ENCODE peak calls at places on chromosomes 3 and 15, in eight cellular contexts. One of them, this sample, is unnamed.

GRCh38 chr15:45121706-45122417 is 7.7 kb downstream of the DUOXA2 start:
- DNase-seq in psoas muscle: no peak
- DNase-seq in NCI-H774: no peak
- DNase-seq in activated gamma-delta T cell treated with anti-CD3 and anti-CD28 coated beads, Interleukin-2, amount 50 U/mL, for 16 hours: no peak
- DNase-seq in mesenchymal stem cell: peak; percentile 51
- DNase-seq in suprapubic skin: no peak
- DNase-seq in sciatic nerve: no peak
- DNase-seq in neural crest cell: no peak
- DNase-seq in this sample: no peak

GRCh38 chr3:195522254-195523023 is 20.7 kb downstream of the PPP1R2 start:
- DNase-seq in activated gamma-delta T cell treated with anti-CD3 and anti-CD28 coated beads, Interleukin-2, amount 50 U/mL, for 16 hours: no peak
- DNase-seq in sciatic nerve: no peak
- DNase-seq in suprapubic skin: no peak
- DNase-seq in psoas muscle: no peak
- DNase-seq in neural crest cell: peak; percentile 38
- DNase-seq in NCI-H774: peak; percentile 63
- DNase-seq in mesenchymal stem cell: peak; percentile 43
- DNase-seq in this sample: peak; percentile 20

GRCh38 chr3:141740349-141740748 is 2.3 kb downstream of the RNF7 start:
- DNase-seq in mesenchymal stem cell: no peak
- DNase-seq in NCI-H774: no peak
- DNase-seq in suprapubic skin: no peak
- DNase-seq in sciatic nerve: no peak
- DNase-seq in activated gamma-delta T cell treated with anti-CD3 and anti-CD28 coated beads, Interleukin-2, amount 50 U/mL, for 16 hours: no peak
- DNase-seq in neural crest cell: no peak
- DNase-seq in psoas muscle: no peak
- DNase-seq in this sample: no peak

GRCh38 chr3:186930639-186931486 is 537 bp downstream of the ST6GAL1 start:
- DNase-seq in suprapubic skin: peak; percentile 67
- DNase-seq in NCI-H774: no peak
- DNase-seq in neural crest cell: peak; percentile 57
- DNase-seq in psoas muscle: peak; percentile 62
- DNase-seq in activated gamma-delta T cell treated with anti-CD3 and anti-CD28 coated beads, Interleukin-2, amount 50 U/mL, for 16 hours: peak; percentile 46
- DNase-seq in sciatic nerve: peak; percentile 68
- DNase-seq in mesenchymal stem cell: peak; percentile 52
- DNase-seq in this sample: peak; percentile 71

GRCh38 chr15:33807665-33808064 is 160.6 kb upstream of the CHRM5 start:
- DNase-seq in mesenchymal stem cell: no peak
- DNase-seq in neural crest cell: no peak
- DNase-seq in NCI-H774: no peak
- DNase-seq in activated gamma-delta T cell treated with anti-CD3 and anti-CD28 coated beads, Interleukin-2, amount 50 U/mL, for 16 hours: no peak
- DNase-seq in sciatic nerve: no peak
- DNase-seq in psoas muscle: no peak
- DNase-seq in suprapubic skin: no peak
- DNase-seq in this sample: no peak

GRCh38 chr15:29055876-29056275 is 170.1 kb downstream of the APBA2 start:
- DNase-seq in suprapubic skin: no peak
- DNase-seq in sciatic nerve: no peak
- DNase-seq in activated gamma-delta T cell treated with anti-CD3 and anti-CD28 coated beads, Interleukin-2, amount 50 U/mL, for 16 hours: no peak
- DNase-seq in neural crest cell: no peak
- DNase-seq in NCI-H774: no peak
- DNase-seq in mesenchymal stem cell: no peak
- DNase-seq in psoas muscle: no peak
- DNase-seq in this sample: no peak

GRCh38 chr15:63759752-63760151 is 74.0 kb downstream of the HERC1 start:
- DNase-seq in NCI-H774: no peak
- DNase-seq in activated gamma-delta T cell treated with anti-CD3 and anti-CD28 coated beads, Interleukin-2, amount 50 U/mL, for 16 hours: no peak
- DNase-seq in suprapubic skin: no peak
- DNase-seq in neural crest cell: no peak
- DNase-seq in psoas muscle: no peak
- DNase-seq in sciatic nerve: no peak
- DNase-seq in mesenchymal stem cell: no peak
- DNase-seq in this sample: no peak

GRCh38 chr15:93861413-93861812 is 369.9 kb upstream of the MCTP2 start:
- DNase-seq in mesenchymal stem cell: no peak
- DNase-seq in activated gamma-delta T cell treated with anti-CD3 and anti-CD28 coated beads, Interleukin-2, amount 50 U/mL, for 16 hours: no peak
- DNase-seq in sciatic nerve: no peak
- DNase-seq in NCI-H774: no peak
- DNase-seq in suprapubic skin: no peak
- DNase-seq in neural crest cell: no peak
- DNase-seq in psoas muscle: no peak
- DNase-seq in this sample: peak; percentile 64

GRCh38 chr3:122986790-122987189 is 40.8 kb downstream of the SEMA5B start:
- DNase-seq in neural crest cell: peak; percentile 67
- DNase-seq in activated gamma-delta T cell treated with anti-CD3 and anti-CD28 coated beads, Interleukin-2, amount 50 U/mL, for 16 hours: no peak
- DNase-seq in psoas muscle: no peak
- DNase-seq in sciatic nerve: no peak
- DNase-seq in mesenchymal stem cell: no peak
- DNase-seq in suprapubic skin: no peak
- DNase-seq in NCI-H774: no peak
- DNase-seq in this sample: no peak

GRCh38 chr15:38746211-38746610 is 181.6 kb upstream of the RASGRP1 start:
- DNase-seq in neural crest cell: no peak
- DNase-seq in activated gamma-delta T cell treated with anti-CD3 and anti-CD28 coated beads, Interleukin-2, amount 50 U/mL, for 16 hours: no peak
- DNase-seq in suprapubic skin: no peak
- DNase-seq in psoas muscle: no peak
- DNase-seq in mesenchymal stem cell: no peak
- DNase-seq in NCI-H774: no peak
- DNase-seq in sciatic nerve: no peak
- DNase-seq in this sample: no peak

GRCh38 chr15:101242160-101242998 is 9.5 kb downstream of the CHSY1 start:
- DNase-seq in activated gamma-delta T cell treated with anti-CD3 and anti-CD28 coated beads, Interleukin-2, amount 50 U/mL, for 16 hours: peak; percentile 46
- DNase-seq in mesenchymal stem cell: peak; percentile 56
- DNase-seq in suprapubic skin: no peak
- DNase-seq in sciatic nerve: no peak
- DNase-seq in neural crest cell: no peak
- DNase-seq in psoas muscle: no peak
- DNase-seq in NCI-H774: no peak
- DNase-seq in this sample: peak; percentile 95

GRCh38 chr3:131883711-131884407 is 151.0 kb downstream of the CPNE4 start:
- DNase-seq in neural crest cell: no peak
- DNase-seq in suprapubic skin: no peak
- DNase-seq in NCI-H774: no peak
- DNase-seq in sciatic nerve: no peak
- DNase-seq in psoas muscle: no peak
- DNase-seq in activated gamma-delta T cell treated with anti-CD3 and anti-CD28 coated beads, Interleukin-2, amount 50 U/mL, for 16 hours: no peak
- DNase-seq in mesenchymal stem cell: no peak
- DNase-seq in this sample: no peak

GRCh38 chr15:81000144-81000625 is 538 bp upstream of the TLNRD1 start:
- DNase-seq in NCI-H774: no peak
- DNase-seq in psoas muscle: no peak
- DNase-seq in suprapubic skin: no peak
- DNase-seq in activated gamma-delta T cell treated with anti-CD3 and anti-CD28 coated beads, Interleukin-2, amount 50 U/mL, for 16 hours: no peak
- DNase-seq in sciatic nerve: no peak
- DNase-seq in mesenchymal stem cell: no peak
- DNase-seq in neural crest cell: no peak
- DNase-seq in this sample: no peak

GRCh38 chr15:82030191-82030590 is 15.6 kb downstream of the MEX3B start:
- DNase-seq in mesenchymal stem cell: no peak
- DNase-seq in suprapubic skin: no peak
- DNase-seq in sciatic nerve: no peak
- DNase-seq in neural crest cell: no peak
- DNase-seq in psoas muscle: no peak
- DNase-seq in NCI-H774: no peak
- DNase-seq in activated gamma-delta T cell treated with anti-CD3 and anti-CD28 coated beads, Interleukin-2, amount 50 U/mL, for 16 hours: no peak
- DNase-seq in this sample: no peak

GRCh38 chr3:195285403-195285802 is 14.4 kb upstream of the XXYLT1 start:
- DNase-seq in suprapubic skin: no peak
- DNase-seq in psoas muscle: no peak
- DNase-seq in NCI-H774: no peak
- DNase-seq in neural crest cell: no peak
- DNase-seq in activated gamma-delta T cell treated with anti-CD3 and anti-CD28 coated beads, Interleukin-2, amount 50 U/mL, for 16 hours: no peak
- DNase-seq in mesenchymal stem cell: no peak
- DNase-seq in sciatic nerve: no peak
- DNase-seq in this sample: no peak

GRCh38 chr3:196654691-196655090 is 15.2 kb downstream of the NRROS start:
- DNase-seq in neural crest cell: no peak
- DNase-seq in suprapubic skin: no peak
- DNase-seq in mesenchymal stem cell: peak; percentile 57
- DNase-seq in sciatic nerve: peak; percentile 14
- DNase-seq in activated gamma-delta T cell treated with anti-CD3 and anti-CD28 coated beads, Interleukin-2, amount 50 U/mL, for 16 hours: no peak
- DNase-seq in psoas muscle: no peak
- DNase-seq in NCI-H774: no peak
- DNase-seq in this sample: no peak

GRCh38 chr3:118734664-118735063 is 300.0 kb downstream of the IGSF11 start:
- DNase-seq in psoas muscle: no peak
- DNase-seq in mesenchymal stem cell: no peak
- DNase-seq in neural crest cell: no peak
- DNase-seq in sciatic nerve: no peak
- DNase-seq in suprapubic skin: no peak
- DNase-seq in NCI-H774: no peak
- DNase-seq in activated gamma-delta T cell treated with anti-CD3 and anti-CD28 coated beads, Interleukin-2, amount 50 U/mL, for 16 hours: no peak
- DNase-seq in this sample: no peak

GRCh38 chr3:56812749-56813655 is 11.3 kb upstream of the ARHGEF3 start:
- DNase-seq in activated gamma-delta T cell treated with anti-CD3 and anti-CD28 coated beads, Interleukin-2, amount 50 U/mL, for 16 hours: no peak
- DNase-seq in mesenchymal stem cell: no peak
- DNase-seq in psoas muscle: no peak
- DNase-seq in NCI-H774: no peak
- DNase-seq in sciatic nerve: no peak
- DNase-seq in neural crest cell: no peak
- DNase-seq in suprapubic skin: no peak
- DNase-seq in this sample: no peak

GRCh38 chr3:55875137-55875536 is 388.0 kb upstream of the WNT5A start:
- DNase-seq in mesenchymal stem cell: no peak
- DNase-seq in activated gamma-delta T cell treated with anti-CD3 and anti-CD28 coated beads, Interleukin-2, amount 50 U/mL, for 16 hours: no peak
- DNase-seq in psoas muscle: no peak
- DNase-seq in suprapubic skin: no peak
- DNase-seq in NCI-H774: no peak
- DNase-seq in sciatic nerve: no peak
- DNase-seq in neural crest cell: no peak
- DNase-seq in this sample: no peak

GRCh38 chr15:60392601-60392985 is 5.2 kb downstream of the ANXA2 start:
- DNase-seq in activated gamma-delta T cell treated with anti-CD3 and anti-CD28 coated beads, Interleukin-2, amount 50 U/mL, for 16 hours: no peak
- DNase-seq in psoas muscle: no peak
- DNase-seq in neural crest cell: no peak
- DNase-seq in suprapubic skin: no peak
- DNase-seq in mesenchymal stem cell: peak; percentile 91
- DNase-seq in NCI-H774: no peak
- DNase-seq in sciatic nerve: no peak
- DNase-seq in this sample: no peak

GRCh38 chr15:77907824-77908751 is 169.4 kb downstream of the TBC1D2B start:
- DNase-seq in NCI-H774: no peak
- DNase-seq in sciatic nerve: no peak
- DNase-seq in psoas muscle: no peak
- DNase-seq in activated gamma-delta T cell treated with anti-CD3 and anti-CD28 coated beads, Interleukin-2, amount 50 U/mL, for 16 hours: no peak
- DNase-seq in neural crest cell: no peak
- DNase-seq in mesenchymal stem cell: peak; percentile 72
- DNase-seq in suprapubic skin: peak; percentile 54
- DNase-seq in this sample: no peak

GRCh38 chr15:41944313-41944940 is 27.9 kb downstream of the EHD4 start:
- DNase-seq in NCI-H774: no peak
- DNase-seq in suprapubic skin: peak; percentile 72
- DNase-seq in sciatic nerve: no peak
- DNase-seq in mesenchymal stem cell: peak; percentile 91
- DNase-seq in activated gamma-delta T cell treated with anti-CD3 and anti-CD28 coated beads, Interleukin-2, amount 50 U/mL, for 16 hours: no peak
- DNase-seq in neural crest cell: no peak
- DNase-seq in psoas muscle: peak; percentile 69
- DNase-seq in this sample: no peak

GRCh38 chr3:50655009-50655830 is 19.5 kb upstream of the DOCK3 start:
- DNase-seq in NCI-H774: no peak
- DNase-seq in activated gamma-delta T cell treated with anti-CD3 and anti-CD28 coated beads, Interleukin-2, amount 50 U/mL, for 16 hours: no peak
- DNase-seq in neural crest cell: no peak
- DNase-seq in sciatic nerve: no peak
- DNase-seq in mesenchymal stem cell: no peak
- DNase-seq in suprapubic skin: no peak
- DNase-seq in psoas muscle: no peak
- DNase-seq in this sample: no peak

GRCh38 chr15:87419341-87419740 is 837.2 kb downstream of the NTRK3 start:
- DNase-seq in suprapubic skin: no peak
- DNase-seq in neural crest cell: no peak
- DNase-seq in NCI-H774: no peak
- DNase-seq in sciatic nerve: no peak
- DNase-seq in mesenchymal stem cell: no peak
- DNase-seq in psoas muscle: no peak
- DNase-seq in activated gamma-delta T cell treated with anti-CD3 and anti-CD28 coated beads, Interleukin-2, amount 50 U/mL, for 16 hours: no peak
- DNase-seq in this sample: no peak

GRCh38 chr3:175121225-175121624 is 262.1 kb downstream of the NAALADL2 start:
- DNase-seq in activated gamma-delta T cell treated with anti-CD3 and anti-CD28 coated beads, Interleukin-2, amount 50 U/mL, for 16 hours: no peak
- DNase-seq in neural crest cell: no peak
- DNase-seq in mesenchymal stem cell: no peak
- DNase-seq in psoas muscle: no peak
- DNase-seq in NCI-H774: no peak
- DNase-seq in suprapubic skin: no peak
- DNase-seq in sciatic nerve: no peak
- DNase-seq in this sample: no peak

GRCh38 chr3:154182975-154183374 is 61.8 kb downstream of the ARHGEF26 start:
- DNase-seq in NCI-H774: no peak
- DNase-seq in sciatic nerve: no peak
- DNase-seq in activated gamma-delta T cell treated with anti-CD3 and anti-CD28 coated beads, Interleukin-2, amount 50 U/mL, for 16 hours: no peak
- DNase-seq in suprapubic skin: no peak
- DNase-seq in neural crest cell: no peak
- DNase-seq in psoas muscle: no peak
- DNase-seq in mesenchymal stem cell: no peak
- DNase-seq in this sample: no peak

This sample was measured in Jurkat, Clone E6-1.